ENCODE peak calls at places on chromosomes 6 and 20, in seven cellular contexts. Q, Y, M, I, L, K and S are unnamed samples.

GRCh38 chr20:40932436-40932835 is 96.2 kb upstream of the TOP1 start:
- DNase-seq in Q (no peak), Y (no peak), M (no peak), I (no peak), L (no peak), K (no peak), S (no peak)

GRCh38 chr6:43593938-43594337 is 18.0 kb downstream of the POLH start:
- DNase-seq in Q (no peak), Y (no peak), M (no peak), I (no peak), L (no peak), K (no peak), S (no peak)

GRCh38 chr6:135182120-135182992 is 1.2 kb downstream of the MYB start:
- DNase-seq in Q (no peak), Y (peak; percentile 39), M (peak; percentile 28), I (peak; percentile 32), L (no peak), K (peak; percentile 21), S (peak; percentile 18)

GRCh38 chr20:53258741-53259140 is 286.6 kb downstream of the TSHZ2 start:
- DNase-seq in Q (no peak), Y (no peak), M (no peak), I (no peak), L (no peak), K (no peak), S (no peak)

GRCh38 chr6:28606424-28607391 is 81.0 kb downstream of the GPX5 start:
- DNase-seq in Q (no peak), Y (peak; percentile 36), M (no peak), I (no peak), L (peak; percentile 70), K (no peak), S (no peak)

GRCh38 chr6:54907316-54907715 is 60.7 kb downstream of the FAM83B start:
- DNase-seq in Q (no peak), Y (no peak), M (no peak), I (no peak), L (no peak), K (no peak), S (no peak)

GRCh38 chr6:56359201-56359899 is 112.0 kb upstream of the COL21A1 start:
- DNase-seq in Q (peak; percentile 69), Y (peak; percentile 65), M (peak; percentile 39), I (peak; percentile 48), L (peak; percentile 47), K (no peak), S (peak; percentile 28)

GRCh38 chr6:157946865-157947532 is 34.7 kb upstream of the SYNJ2 start:
- DNase-seq in Q (no peak), Y (no peak), M (no peak), I (peak; percentile 11), L (no peak), K (no peak), S (no peak)

GRCh38 chr6:35181933-35182612 is 31.7 kb upstream of the SCUBE3 start:
- DNase-seq in Q (peak; percentile 33), Y (no peak), M (peak; percentile 76), I (no peak), L (peak; percentile 66), K (no peak), S (peak; percentile 81)

GRCh38 chr6:43942616-43943015 is 172.6 kb downstream of the VEGFA start:
- DNase-seq in Q (no peak), Y (no peak), M (no peak), I (no peak), L (no peak), K (no peak), S (no peak)

GRCh38 chr20:60132827-60133549 is 174.8 kb downstream of the CDH26 start:
- DNase-seq in Q (no peak), Y (no peak), M (no peak), I (no peak), L (no peak), K (no peak), S (no peak)

GRCh38 chr20:35487479-35487878 is 32.1 kb downstream of the CEP250 start:
- DNase-seq in Q (no peak), Y (no peak), M (no peak), I (no peak), L (no peak), K (no peak), S (no peak)

GRCh38 chr20:32339116-32339515 is 19.0 kb upstream of the ASXL1 start:
- DNase-seq in Q (no peak), Y (no peak), M (no peak), I (no peak), L (no peak), K (no peak), S (no peak)

GRCh38 chr20:36865076-36865860 is 10.7 kb upstream of the TLDC2 start:
- DNase-seq in Q (no peak), Y (no peak), M (no peak), I (no peak), L (no peak), K (no peak), S (no peak)

GRCh38 chr6:43575105-43575771 is 600 bp downstream of the XPO5 start:
- DNase-seq in Q (no peak), Y (no peak), M (no peak), I (no peak), L (peak; percentile 23), K (no peak), S (no peak)

GRCh38 chr6:105072799-105073199 is 107.0 kb downstream of the POPDC3 start:
- DNase-seq in Q (no peak), Y (no peak), M (no peak), I (no peak), L (peak; percentile 10), K (no peak), S (no peak)

GRCh38 chr6:137705166-137706064 is 161.6 kb upstream of the TNFAIP3 start:
- DNase-seq in Q (peak; percentile 72), Y (peak; percentile 76), M (peak; percentile 61), I (peak; percentile 53), L (peak; percentile 18), K (peak; percentile 38), S (peak; percentile 64)

GRCh38 chr6:32627831-32628230 is 9.4 kb upstream of the HLA-DQA1 start:
- DNase-seq in Q (peak; percentile 52), Y (peak; percentile 33), M (peak; percentile 40), I (peak; percentile 49), L (no peak), K (no peak), S (no peak)

GRCh38 chr6:7803219-7803618 is 77.3 kb downstream of the BMP6 start:
- DNase-seq in Q (no peak), Y (no peak), M (no peak), I (no peak), L (no peak), K (no peak), S (no peak)

GRCh38 chr20:17636523-17637412 is 45.3 kb downstream of the RRBP1 start:
- DNase-seq in Q (no peak), Y (no peak), M (peak; percentile 48), I (no peak), L (no peak), K (no peak), S (no peak)

GRCh38 chr6:25171301-25171700 is 107.9 kb upstream of the CARMIL1 start:
- DNase-seq in Q (no peak), Y (no peak), M (no peak), I (no peak), L (no peak), K (no peak), S (no peak)